ENCODE peak calls at places on chromosomes 4 and X, in four cellular contexts. E is IMR-90, G is heart right ventricle, P is right cardiac atrium. B is an unnamed sample.
A peak's percentile ranks its signal among the peaks of the same experiment; 100 is the strongest.

GRCh38 chr4:3529363-3529762 is 2.9 kb downstream of the LRPAP1 start:
- DNase-seq in G (peak; percentile 36), P (peak; percentile 75), E (no peak), B (peak; percentile 79)

GRCh38 chr4:38106301-38106700 is 146.1 kb downstream of the PTTG2 start:
- DNase-seq in P (no peak), G (no peak), E (peak; percentile 68), B (no peak)

GRCh38 chrX:97987979-97988378 is 1104.3 kb downstream of the RPA4 start:
- DNase-seq in G (no peak), E (no peak), P (no peak), B (no peak)

GRCh38 chr4:75344915-75345314 is 169.3 kb downstream of the RCHY1 start:
- DNase-seq in P (no peak), G (no peak), E (peak; percentile 92), B (no peak)

GRCh38 chr4:102386966-102387365 is 41.7 kb upstream of the SLC39A8 start:
- DNase-seq in G (no peak), E (no peak), P (no peak), B (no peak)

GRCh38 chr4:137952116-137952515 is 290.0 kb downstream of the SLC7A11 start:
- DNase-seq in P (no peak), G (no peak), E (no peak), B (no peak)

GRCh38 chrX:109347618-109348017 is 134.3 kb downstream of the GUCY2F start:
- DNase-seq in G (no peak), P (no peak), E (peak; percentile 17), B (no peak)

GRCh38 chrX:150119323-150119722 is 181.0 kb upstream of the EOLA2 start:
- DNase-seq in G (no peak), P (no peak), E (no peak), B (no peak)

GRCh38 chrX:41300758-41301437 is 33.1 kb upstream of the DDX3X start:
- DNase-seq in P (no peak), E (peak; percentile 72), G (no peak), B (no peak)

GRCh38 chrX:119181491-119181890 is 53.9 kb upstream of the KIAA1210 start:
- DNase-seq in P (no peak), G (no peak), E (no peak), B (no peak)

GRCh38 chr4:98623126-98623802 is 35.1 kb downstream of the TSPAN5 start:
- DNase-seq in P (no peak), G (no peak), E (no peak), B (no peak)

GRCh38 chrX:77528034-77528433 is 80.8 kb downstream of the FGF16 start:
- DNase-seq in E (no peak), P (peak; percentile 37), G (no peak), B (no peak)

GRCh38 chr4:163165217-163166017 is 1.3 kb downstream of the NAF1 start:
- DNase-seq in E (peak; percentile 34), P (no peak), G (no peak), B (no peak)

GRCh38 chr4:140609548-140610425 is 41.0 kb upstream of the UCP1 start:
- DNase-seq in E (peak; percentile 55), G (no peak), P (no peak), B (no peak)

GRCh38 chrX:115452256-115452655 is 108.7 kb upstream of the PLS3 start:
- DNase-seq in P (no peak), G (no peak), E (no peak), B (no peak)

GRCh38 chrX:1453951-1454785 is 1.5 kb upstream of the ASMTL start:
- DNase-seq in G (peak; percentile 86), P (peak; percentile 95), E (peak; percentile 69), B (peak; percentile 97)

GRCh38 chr4:105990933-105991332 is 95.7 kb downstream of the NPNT start:
- DNase-seq in E (peak; percentile 30), P (peak; percentile 90), G (peak; percentile 89), B (peak; percentile 88)

GRCh38 chr4:153643406-153644016 is 40.6 kb upstream of the TLR2 start:
- DNase-seq in E (peak; percentile 59), G (no peak), P (no peak), B (no peak)

GRCh38 chrX:103554687-103555417 is 30.5 kb upstream of the TCEAL4 start:
- DNase-seq in P (peak; percentile 36), G (peak; percentile 21), E (peak; percentile 24), B (peak; percentile 74)

GRCh38 chr4:105191621-105192210 is 45.0 kb downstream of the TET2 start:
- DNase-seq in P (no peak), G (no peak), E (peak; percentile 72), B (no peak)

GRCh38 chrX:48090123-48090522 is 18.7 kb upstream of the ZNF630 start:
- DNase-seq in P (no peak), G (no peak), E (no peak), B (no peak)

GRCh38 chrX:21374994-21375794 is 976 bp downstream of the CNKSR2 start:
- DNase-seq in E (no peak), P (peak; percentile 50), G (no peak), B (no peak)

GRCh38 chr4:161336621-161337020 is 827.2 kb downstream of the FSTL5 start:
- DNase-seq in E (no peak), P (no peak), G (no peak), B (no peak)

GRCh38 chr4:140071806-140072205 is 82.2 kb downstream of the MAML3 start:
- DNase-seq in P (no peak), G (peak; percentile 39), E (peak; percentile 91), B (no peak)

GRCh38 chr4:26178874-26179273 is 141.9 kb upstream of the RBPJ start:
- DNase-seq in E (no peak), G (peak; percentile 61), P (peak; percentile 67), B (peak; percentile 66)

GRCh38 chr4:65383589-65384305 is 286.5 kb downstream of the EPHA5 start:
- DNase-seq in E (no peak), P (no peak), G (no peak), B (no peak)

GRCh38 chrX:55057691-55058249 is 17.1 kb upstream of the PAGE2B start:
- DNase-seq in E (peak; percentile 28), G (peak; percentile 7), P (no peak), B (no peak)

GRCh38 chr4:152779513-152780266 is at the start of the genes ARFIP1 and TIGD4:
- DNase-seq in G (peak; percentile 97), P (peak; percentile 99), E (peak; percentile 96), B (peak; percentile 99)

GRCh38 chr4:74418063-74418670 is 26.8 kb upstream of the AREG start:
- DNase-seq in P (no peak), G (peak; percentile 21), E (peak; percentile 87), B (no peak)

GRCh38 chrX:65706041-65706828 is 38.8 kb downstream of the MSN start:
- DNase-seq in G (peak; percentile 59), P (peak; percentile 60), E (peak; percentile 85), B (peak; percentile 84)

GRCh38 chr4:140497776-140498636 is at the start of gene MGAT4D:
- DNase-seq in G (no peak), P (peak; percentile 46), E (no peak), B (no peak)

GRCh38 chr4:107688421-107688820 is 31.6 kb downstream of the PAPSS1 start:
- DNase-seq in P (no peak), G (no peak), E (no peak), B (no peak)

GRCh38 chrX:46575991-46576392 is 2.4 kb downstream of the CHST7 start:
- DNase-seq in E (peak; percentile 40), G (peak; percentile 34), P (peak; percentile 55), B (no peak)

GRCh38 chr4:63607186-63607872 is 801.9 kb downstream of the TECRL start:
- DNase-seq in E (no peak), G (no peak), P (no peak), B (no peak)

GRCh38 chr4:101501421-101501820 is 154.1 kb upstream of the PPP3CA start:
- DNase-seq in P (no peak), G (no peak), E (no peak), B (no peak)

DNA sequence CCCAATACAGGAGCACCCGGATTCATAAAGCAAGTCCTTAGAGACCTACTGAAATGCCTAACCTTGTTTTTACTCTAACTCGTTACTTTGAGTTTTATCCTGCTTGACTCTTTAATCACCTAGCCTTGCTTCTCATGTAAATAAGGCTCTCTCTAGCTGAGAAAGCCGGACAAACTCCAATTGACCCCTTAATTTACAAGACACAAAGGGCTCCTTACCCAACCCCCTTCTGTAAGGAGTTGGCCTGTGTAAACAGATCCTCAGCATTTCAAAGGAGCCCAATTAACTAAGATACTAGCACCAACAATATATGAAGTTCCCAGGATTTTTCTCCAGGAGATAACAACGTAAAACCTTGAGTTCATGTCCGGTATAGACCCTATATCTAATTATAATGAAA is 61.7 kb downstream of the CT47B1 start:
- DNase-seq in G (no peak), E (no peak), P (no peak), B (no peak)
- H3K27me3 ChIP-seq in G (no peaks in the 10 kb centered on the region), E (no peaks in the 10 kb centered on the region), P (no peaks in the 10 kb centered on the region), B (no peaks in the 10 kb centered on the region)

DNA sequence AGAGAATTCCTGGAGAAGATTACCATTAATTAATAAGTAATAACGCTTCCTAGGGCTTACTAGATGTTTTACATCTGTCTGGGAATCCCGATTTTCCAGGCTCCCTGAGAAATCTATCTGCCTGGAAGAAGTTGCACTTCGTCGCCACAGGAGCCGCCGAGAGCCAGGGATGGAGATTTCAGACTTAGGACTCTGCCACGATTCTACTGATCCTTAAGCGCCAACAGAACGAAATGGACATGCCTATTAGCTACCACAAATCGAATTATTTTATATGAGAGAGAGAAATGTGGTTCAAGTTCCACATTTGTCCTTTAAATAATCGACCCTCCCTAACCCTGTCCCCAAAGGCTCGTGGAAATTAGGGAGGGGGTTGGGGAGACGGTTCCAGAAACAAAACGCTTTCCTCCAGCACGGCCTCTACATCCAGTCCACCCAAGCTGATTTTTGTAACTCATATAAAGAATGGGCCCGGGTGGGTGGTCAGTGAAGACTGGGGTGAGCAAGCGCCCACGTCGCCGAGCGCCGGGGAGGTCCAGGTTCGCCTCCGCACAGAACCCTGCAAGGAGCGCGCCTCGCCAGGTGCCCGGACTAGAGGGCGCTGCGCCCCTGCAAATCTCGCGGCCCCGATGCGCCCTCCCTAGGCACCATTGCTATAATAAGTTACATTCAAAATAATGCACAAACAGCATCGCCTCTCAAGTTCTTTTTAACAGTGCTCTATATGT is 1.9 kb upstream of the FAT1 start:
- DNase-seq in G (peak; percentile 73), P (peak; percentile 89), E (peak; percentile 88), B (peak; percentile 78)
- H3K4me3 ChIP-seq in G (peak overlapping the region; percentile 83), P (peak overlapping the region; percentile 72), E (peak overlapping the region; percentile 89), B (peak overlapping the region; percentile 90)

DNA sequence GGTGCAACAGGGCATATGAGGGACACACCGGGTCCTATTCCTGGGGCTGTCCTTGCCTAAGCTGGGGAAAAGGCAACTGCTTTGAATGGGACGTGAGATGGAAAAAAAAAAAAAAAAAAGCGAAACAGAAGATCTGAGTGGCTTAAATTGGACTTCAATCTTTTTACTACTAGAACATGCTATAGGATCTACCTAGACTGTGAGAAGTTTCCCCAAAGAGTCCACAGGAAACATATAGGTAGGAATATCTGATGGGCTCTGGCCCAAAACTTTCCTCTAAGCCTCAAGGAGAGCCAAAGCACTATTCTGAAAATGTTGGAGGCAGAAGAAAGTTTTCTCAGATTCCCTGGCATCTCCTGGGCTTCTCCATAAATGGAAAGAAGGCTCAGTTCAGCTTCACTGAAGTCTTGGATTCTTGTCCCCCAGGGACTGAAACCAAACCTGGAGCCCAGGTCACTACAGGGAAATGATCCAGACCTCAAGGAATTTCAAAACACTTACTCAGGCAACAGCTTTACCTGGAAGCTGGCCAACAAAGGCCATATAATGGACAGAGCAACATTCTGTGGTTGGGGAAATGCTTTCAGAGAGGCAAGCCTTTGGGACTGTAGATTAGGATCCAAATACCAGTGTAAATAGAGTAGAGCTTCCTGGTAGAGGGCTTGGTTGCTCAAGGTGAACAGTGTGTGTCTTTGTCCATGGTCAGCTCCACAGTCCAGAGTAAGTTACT is 56.9 kb upstream of the PROM1 start:
- DNase-seq in E (peak; percentile 68), P (no peak), G (no peak), B (peak; percentile 57)
- H3K27me3 ChIP-seq in E (peaks cover 17% of the 10 kb centered on the region), P (no peaks in the 10 kb centered on the region), G (no peaks in the 10 kb centered on the region), B (no peaks in the 10 kb centered on the region)

GRCh38 chr4:115171220-115171619 is 57.8 kb upstream of the NDST4 start:
- DNase-seq in G (no peak), E (no peak), P (no peak), B (no peak)
- H3K4me3 ChIP-seq in G (no peak overlapping the region), E (no peak overlapping the region), P (no peak overlapping the region), B (no peak overlapping the region)

B was measured in aorta.